ENCODE peak calls at places on chromosomes 16 and 17, in seven cellular contexts. Y, U, H, Z, O, C and G are unnamed samples. For H3K27me3 and H3K9me3, the result is how much of the 10 kb centered on the place peaks cover.

GRCh38 chr17:50909765-50910661 is 43.9 kb upstream of the TOB1 start:
- ATAC-seq in Y (peak), U (peak), H (peak), Z (peak), O (peak), C (peak), G (no peak)

GRCh38 chr16:25978227-25978626 is 286.5 kb downstream of the HS3ST4 start:
- ATAC-seq in Y (no peak), U (no peak), H (no peak), Z (no peak), O (no peak), C (no peak), G (no peak)

GRCh38 chr16:85808926-85809325 is 9.4 kb downstream of the COX4I1 start:
- ATAC-seq in Y (no peak), U (no peak), H (no peak), Z (no peak), O (no peak), C (peak), G (no peak)

GRCh38 chr17:74943808-74944522 is 8.3 kb downstream of the OTOP3 start:
- ATAC-seq in Y (no peak), U (no peak), H (no peak), Z (no peak), O (peak), C (no peak), G (no peak)

GRCh38 chr16:69465083-69465721 is 40.8 kb downstream of the CYB5B start:
- ATAC-seq in Y (peak), U (peak), H (no peak), Z (peak), O (peak), C (peak), G (no peak)

GRCh38 chr16:19808061-19808621 is 76.5 kb downstream of the GPRC5B start:
- ATAC-seq in Y (no peak), U (no peak), H (no peak), Z (peak), O (no peak), C (peak), G (no peak)

GRCh38 chr17:79997004-79997673 is 38.5 kb downstream of the TBC1D16 start:
- ATAC-seq in Y (no peak), U (no peak), H (peak), Z (peak), O (peak), C (no peak), G (no peak)

GRCh38 chr16:46923513-46924295 is 39.5 kb downstream of the GPT2 start:
- ATAC-seq in Y (no peak), U (no peak), H (no peak), Z (no peak), O (no peak), C (no peak), G (peak)

GRCh38 chr16:81180578-81180977 is 57.9 kb upstream of the BCO1 start:
- ATAC-seq in Y (no peak), U (no peak), H (no peak), Z (no peak), O (no peak), C (peak), G (no peak)

GRCh38 chr16:67805718-67806427 is 487 bp downstream of the RANBP10 start:
- ATAC-seq in Y (peak), U (peak), H (peak), Z (peak), O (peak), C (peak), G (no peak)

GRCh38 chr16:67539691-67540635 is 11.3 kb downstream of the RIPOR1 start:
- ATAC-seq in Y (no peak), U (no peak), H (no peak), Z (no peak), O (no peak), C (no peak), G (no peak)

GRCh38 chr16:4067262-4068001 is 48.8 kb downstream of the ADCY9 start:
- ATAC-seq in Y (no peak), U (no peak), H (no peak), Z (no peak), O (no peak), C (peak), G (no peak)

GRCh38 chr17:76659928-76660614 is 16.5 kb upstream of the ST6GALNAC1 start:
- ATAC-seq in Y (peak), U (peak), H (peak), Z (no peak), O (peak), C (peak), G (no peak)

GRCh38 chr17:42453544-42453943 is 5.1 kb upstream of the ATP6V0A1 start:
- ATAC-seq in Y (no peak), U (no peak), H (no peak), Z (peak), O (no peak), C (no peak), G (no peak)

GRCh38 chr16:17354121-17354750 is 116.5 kb downstream of the XYLT1 start:
- ATAC-seq in Y (no peak), U (no peak), H (no peak), Z (no peak), O (no peak), C (no peak), G (no peak)

GRCh38 chr16:85990861-85991301 is 91.9 kb downstream of the IRF8 start:
- ATAC-seq in Y (no peak), U (no peak), H (no peak), Z (peak), O (no peak), C (no peak), G (no peak)

DNA sequence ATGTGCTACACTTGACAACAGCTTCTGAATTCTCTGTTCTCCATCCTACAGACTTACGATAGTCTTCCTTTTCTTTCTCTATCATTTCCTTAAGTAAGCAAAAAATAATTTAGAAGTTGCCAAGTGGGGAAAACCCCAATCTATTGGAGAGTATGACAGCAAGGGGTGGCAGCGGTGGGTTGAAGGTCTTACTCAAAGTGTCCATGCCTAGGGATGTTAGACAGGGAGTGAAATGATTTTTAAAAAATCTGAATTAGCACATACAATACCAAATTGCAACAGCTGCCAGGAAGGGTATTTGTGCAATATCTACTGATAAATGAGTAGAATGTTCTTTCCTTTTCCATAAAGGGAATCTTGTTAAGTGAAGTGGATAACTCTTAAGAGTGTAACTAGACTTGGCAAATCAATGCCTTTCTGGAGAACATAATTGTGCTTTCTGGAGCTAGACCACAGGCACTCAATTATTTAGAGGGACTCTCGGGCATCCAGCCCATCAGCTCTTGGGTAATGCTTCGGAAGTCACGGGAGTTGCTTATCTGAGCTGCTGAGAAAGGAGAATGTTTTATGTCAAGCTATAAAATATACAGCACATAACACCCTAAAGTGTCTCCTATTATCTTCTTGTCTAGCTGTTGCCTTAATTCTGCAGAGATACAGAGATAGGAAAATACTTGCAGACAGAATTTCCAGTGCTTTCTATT is 151.5 kb downstream of the KCNJ2 start:
- ATAC-seq in Y (no peak), U (no peak), H (no peak), Z (no peak), O (no peak), C (no peak), G (peak)
- H3K27me3 ChIP-seq in Y (under half), U (under half), H (under half), Z (under half), O (under half), C (under half), G (under half)

GRCh38 chr17:22599322-22599721 is 907.0 kb downstream of the KCNJ18 start:
- ATAC-seq in Y (no peak), U (no peak), H (no peak), Z (no peak), O (no peak), C (no peak), G (no peak)
- H3K9me3 ChIP-seq in Y (under half), U (under half), H (under half), Z (under half), O (under half), C (under half), G (under half)

DNA sequence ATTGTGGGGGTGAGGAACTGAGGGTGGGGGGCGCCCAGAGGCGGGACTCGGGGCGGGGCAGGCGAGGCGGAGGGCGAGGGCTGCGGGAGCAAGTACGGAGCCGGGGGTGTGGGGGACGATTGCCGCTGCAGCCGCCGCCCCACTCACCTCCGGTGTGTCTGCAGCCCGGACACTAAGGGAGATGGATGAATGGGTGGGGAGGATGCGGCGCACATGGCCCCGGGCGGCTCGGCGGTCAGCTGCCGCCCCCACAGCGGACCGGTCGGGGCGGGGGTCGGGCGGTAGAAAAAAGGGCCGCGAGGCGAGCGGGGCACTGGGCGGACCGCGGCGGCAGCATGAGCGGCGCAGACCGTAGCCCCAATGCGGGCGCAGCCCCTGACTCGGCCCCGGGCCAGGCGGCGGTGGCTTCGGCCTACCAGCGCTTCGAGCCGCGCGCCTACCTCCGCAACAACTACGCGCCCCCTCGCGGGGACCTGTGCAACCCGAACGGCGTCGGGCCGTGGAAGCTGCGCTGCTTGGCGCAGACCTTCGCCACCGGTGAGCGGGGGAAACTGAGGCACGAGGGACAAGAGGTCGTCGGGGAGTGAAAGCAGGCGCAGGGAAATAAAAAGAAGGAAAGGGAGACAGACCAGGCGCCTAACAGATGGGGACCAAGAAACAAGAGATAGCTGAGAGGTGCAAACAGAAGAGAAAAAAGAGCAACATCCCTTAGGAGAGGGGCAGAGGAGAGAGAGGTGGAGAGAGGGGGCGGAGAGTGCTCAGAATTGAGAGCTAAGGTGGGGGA is at the start of gene PNMT:
- ATAC-seq in Y (peak), U (peak), H (no peak), Z (peak), O (no peak), C (peak), G (peak)
- TF ChIP-seq POLR2AphosphoS5 in Y (no peak), U (no peak), H (no peak), Z (no peak), O (no peak), C (no peak), G (no peak)

GRCh38 chr16:11386791-11387546 is 41.7 kb downstream of the RMI2 start:
- ATAC-seq in Y (peak), U (peak), H (no peak), Z (peak), O (peak), C (peak), G (peak)

GRCh38 chr16:11384956-11385586 is 39.8 kb downstream of the RMI2 start:
- ATAC-seq in Y (no peak), U (no peak), H (no peak), Z (no peak), O (no peak), C (peak), G (no peak)

GRCh38 chr16:11383481-11384183 is 38.4 kb downstream of the RMI2 start:
- ATAC-seq in Y (peak), U (no peak), H (no peak), Z (no peak), O (no peak), C (peak), G (no peak)

GRCh38 chr16:11386054-11386680 is 40.9 kb downstream of the RMI2 start:
- ATAC-seq in Y (no peak), U (no peak), H (no peak), Z (peak), O (no peak), C (no peak), G (no peak)

GRCh38 chr16:11384184-11384955 is 39.1 kb downstream of the RMI2 start:
- ATAC-seq in Y (no peak), U (no peak), H (no peak), Z (no peak), O (no peak), C (peak), G (no peak)
- H3K27me3 ChIP-seq in Y (under half), U (under half), H (under half), Z (under half), O (under half), C (under half), G (under half)

GRCh38 chr16:35585411-35585810 is 2126.0 kb downstream of the TP53TG3F start:
- ATAC-seq in Y (no peak), U (no peak), H (no peak), Z (no peak), O (no peak), C (no peak), G (no peak)
- H3K9me3 ChIP-seq in Y (under half), U (under half), H (under half), Z (under half), O (under half), C (half or more), G (under half)

DNA sequence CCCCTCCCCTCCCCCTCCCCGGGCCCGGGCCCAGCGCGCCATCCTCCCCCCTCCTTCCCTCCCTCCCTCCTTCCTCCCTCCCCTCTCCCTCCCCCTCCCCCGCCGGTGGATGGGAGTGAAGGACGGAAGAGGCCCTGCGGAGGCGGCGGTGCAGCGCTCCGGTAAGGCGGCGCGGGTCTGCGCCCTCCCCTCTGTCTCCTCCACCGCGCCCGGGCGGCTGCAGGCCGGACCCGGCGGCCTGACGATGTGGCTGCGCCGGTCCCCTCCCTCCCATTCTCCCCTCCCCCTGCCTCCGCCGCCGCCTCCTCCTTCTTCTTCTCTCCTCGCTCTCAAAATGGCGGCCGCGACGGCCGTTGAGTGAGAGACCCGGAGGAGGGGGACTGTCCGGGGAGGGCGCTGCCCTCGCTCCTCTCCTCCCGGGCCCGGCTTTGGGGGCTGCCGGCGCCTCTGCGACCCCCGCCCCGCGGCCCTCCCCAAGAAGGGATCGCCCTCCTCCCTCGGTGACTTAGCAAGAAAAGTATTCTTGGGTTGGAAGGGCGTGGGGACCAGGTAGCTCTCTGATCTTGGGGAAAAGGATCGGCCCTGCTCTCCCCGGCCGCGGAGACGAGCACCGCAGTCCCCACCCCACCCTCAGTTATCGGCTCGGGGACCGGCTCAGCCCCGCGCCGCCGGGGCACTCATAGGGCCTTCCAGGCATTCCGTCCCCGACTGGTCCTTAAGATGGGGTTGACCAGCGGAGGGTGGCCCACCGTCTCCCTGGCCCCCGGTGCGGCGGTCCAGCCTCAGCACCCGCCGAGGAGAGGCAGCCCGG is 597 bp downstream of the PAFAH1B1 start:
- ATAC-seq in Y (peak), U (peak), H (peak), Z (peak), O (peak), C (peak), G (peak)
- TF ChIP-seq POLR2AphosphoS5 in Y (no peak), U (no peak), H (peak), Z (peak), O (peak), C (no peak), G (no peak)

DNA sequence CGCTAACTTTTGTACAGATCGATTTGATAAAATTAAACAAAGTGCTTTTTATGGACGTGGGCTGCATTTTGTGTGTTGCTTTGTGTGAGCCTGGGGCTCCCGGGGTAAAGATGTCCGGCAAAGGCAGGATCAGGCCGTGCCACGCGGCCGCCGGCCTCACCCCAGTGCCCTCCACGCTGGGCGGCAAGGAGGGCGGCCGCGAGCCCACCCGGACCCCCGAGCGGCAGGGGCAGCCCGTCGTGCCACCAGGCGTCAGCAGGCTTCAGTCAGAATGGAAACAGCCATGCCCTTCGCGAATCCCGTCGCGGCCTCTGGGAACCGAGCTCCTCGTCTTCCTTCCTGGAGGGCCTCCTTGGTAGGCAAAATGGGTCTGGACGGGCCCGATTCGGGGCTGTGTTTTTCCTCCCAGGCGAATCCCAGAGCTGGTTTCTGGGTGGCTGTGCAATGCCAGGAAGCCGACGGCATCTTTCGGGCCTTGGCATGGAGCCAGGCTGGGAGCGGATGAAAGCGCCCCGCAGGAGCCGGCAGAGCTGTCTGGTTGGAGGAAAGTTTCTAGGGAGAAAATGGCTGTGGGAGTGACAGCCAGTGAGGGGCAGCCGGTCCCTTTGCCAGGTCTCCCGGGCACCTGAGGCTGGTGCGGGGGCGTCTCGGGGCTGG is 5.5 kb downstream of the SOX8 start:
- ATAC-seq in Y (no peak), U (no peak), H (no peak), Z (no peak), O (no peak), C (no peak), G (no peak)
- H3K27me3 ChIP-seq in Y (under half), U (under half), H (under half), Z (under half), O (under half), C (under half), G (half or more)

DNA sequence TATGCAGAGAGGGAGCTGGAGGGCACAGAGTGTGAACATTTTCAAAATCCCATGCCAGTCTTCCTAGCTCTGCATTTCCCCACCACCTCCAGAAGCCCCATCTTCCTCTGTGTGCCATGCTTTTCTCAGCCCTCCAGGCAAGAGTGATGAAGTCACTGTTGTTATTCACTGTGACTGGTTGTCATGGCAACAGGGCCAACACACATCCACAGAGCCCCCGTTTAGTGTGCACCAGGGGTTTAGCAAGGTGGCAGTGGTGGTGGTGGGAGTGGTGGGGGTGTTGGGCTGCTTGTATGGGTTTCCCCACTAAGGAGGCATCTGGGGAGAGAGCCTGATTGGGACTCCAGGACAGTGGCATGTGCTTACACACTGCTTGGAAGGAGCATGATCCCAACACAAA is 309.9 kb upstream of the ASIC2 start:
- ATAC-seq in Y (no peak), U (no peak), H (no peak), Z (peak), O (no peak), C (no peak), G (no peak)
- H3K9me3 ChIP-seq in Y (under half), U (under half), H (under half), Z (under half), O (under half), C (under half), G (under half)

GRCh38 chr17:59330314-59330942 is 1.0 kb upstream of the YPEL2 start:
- ATAC-seq in Y (no peak), U (no peak), H (peak), Z (no peak), O (no peak), C (peak), G (no peak)
- TF ChIP-seq POLR2AphosphoS5 in Y (no peak), U (no peak), H (no peak), Z (no peak), O (no peak), C (peak), G (peak)